ENCODE peak calls at places on chromosomes 6 and 20, in eight cellular contexts. One of them, this sample, is unnamed.

GRCh38 chr6:84224251-84224650 is 3.2 kb downstream of the CEP162 start:
- DNase-seq in body of pancreas: no peak
- DNase-seq in lower leg skin: no peak
- DNase-seq in psoas muscle: no peak
- DNase-seq in GM06990: no peak
- DNase-seq in endothelial cell of umbilical vein: no peak
- DNase-seq in GM13977: no peak
- DNase-seq in upper lobe of right lung: no peak
- DNase-seq in this sample: no peak

GRCh38 chr6:89301586-89302194 is 13.4 kb downstream of the GABRR2 start:
- DNase-seq in body of pancreas: no peak
- DNase-seq in upper lobe of right lung: no peak
- DNase-seq in GM13977: no peak
- DNase-seq in endothelial cell of umbilical vein: no peak
- DNase-seq in psoas muscle: no peak
- DNase-seq in lower leg skin: no peak
- DNase-seq in GM06990: no peak
- DNase-seq in this sample: no peak

GRCh38 chr6:9398794-9399373 is 963.5 kb upstream of the SLC35B3 start:
- DNase-seq in lower leg skin: no peak
- DNase-seq in upper lobe of right lung: no peak
- DNase-seq in endothelial cell of umbilical vein: no peak
- DNase-seq in psoas muscle: no peak
- DNase-seq in body of pancreas: no peak
- DNase-seq in GM13977: no peak
- DNase-seq in GM06990: no peak
- DNase-seq in this sample: no peak

GRCh38 chr6:32149932-32150920 is 1.5 kb downstream of the PRRT1 start:
- DNase-seq in lower leg skin: no peak
- DNase-seq in upper lobe of right lung: no peak
- DNase-seq in GM06990: no peak
- DNase-seq in GM13977: no peak
- DNase-seq in psoas muscle: no peak
- DNase-seq in endothelial cell of umbilical vein: no peak
- DNase-seq in body of pancreas: no peak
- DNase-seq in this sample: no peak

GRCh38 chr6:32415521-32416019 is 8.6 kb upstream of the BTNL2 start:
- DNase-seq in lower leg skin: peak
- DNase-seq in GM06990: no peak
- DNase-seq in psoas muscle: peak
- DNase-seq in endothelial cell of umbilical vein: peak
- DNase-seq in body of pancreas: peak
- DNase-seq in GM13977: peak
- DNase-seq in upper lobe of right lung: peak
- DNase-seq in this sample: peak

GRCh38 chr6:161134550-161135298 is 139.1 kb downstream of the AGPAT4 start:
- DNase-seq in lower leg skin: no peak
- DNase-seq in psoas muscle: no peak
- DNase-seq in GM13977: no peak
- DNase-seq in body of pancreas: no peak
- DNase-seq in upper lobe of right lung: no peak
- DNase-seq in GM06990: no peak
- DNase-seq in endothelial cell of umbilical vein: no peak
- DNase-seq in this sample: no peak

GRCh38 chr6:157317129-157317814 is 6.0 kb downstream of the TMEM242 start:
- DNase-seq in psoas muscle: peak
- DNase-seq in endothelial cell of umbilical vein: peak
- DNase-seq in body of pancreas: peak
- DNase-seq in lower leg skin: peak
- DNase-seq in GM06990: no peak
- DNase-seq in upper lobe of right lung: no peak
- DNase-seq in GM13977: no peak
- DNase-seq in this sample: no peak

GRCh38 chr6:6825986-6826901 is 237.7 kb downstream of the LY86 start:
- DNase-seq in GM13977: peak
- DNase-seq in psoas muscle: peak
- DNase-seq in lower leg skin: peak
- DNase-seq in GM06990: peak
- DNase-seq in endothelial cell of umbilical vein: peak
- DNase-seq in body of pancreas: peak
- DNase-seq in upper lobe of right lung: peak
- DNase-seq in this sample: peak

GRCh38 chr6:138817799-138818198 is 21.9 kb downstream of the ECT2L start:
- DNase-seq in upper lobe of right lung: peak
- DNase-seq in endothelial cell of umbilical vein: peak
- DNase-seq in GM13977: no peak
- DNase-seq in body of pancreas: peak
- DNase-seq in lower leg skin: no peak
- DNase-seq in GM06990: peak
- DNase-seq in psoas muscle: no peak
- DNase-seq in this sample: peak

GRCh38 chr6:55131616-55132015 is 42.7 kb upstream of the HCRTR2 start:
- DNase-seq in psoas muscle: no peak
- DNase-seq in GM06990: no peak
- DNase-seq in body of pancreas: no peak
- DNase-seq in GM13977: no peak
- DNase-seq in lower leg skin: no peak
- DNase-seq in endothelial cell of umbilical vein: no peak
- DNase-seq in upper lobe of right lung: no peak
- DNase-seq in this sample: no peak

GRCh38 chr6:18187701-18188100 is 32.5 kb downstream of the KDM1B start:
- DNase-seq in GM13977: no peak
- DNase-seq in GM06990: no peak
- DNase-seq in body of pancreas: no peak
- DNase-seq in psoas muscle: no peak
- DNase-seq in endothelial cell of umbilical vein: no peak
- DNase-seq in lower leg skin: no peak
- DNase-seq in upper lobe of right lung: no peak
- DNase-seq in this sample: no peak

GRCh38 chr20:38170914-38171300 is 5.8 kb upstream of the TGM2 start:
- DNase-seq in body of pancreas: no peak
- DNase-seq in GM06990: no peak
- DNase-seq in lower leg skin: no peak
- DNase-seq in endothelial cell of umbilical vein: no peak
- DNase-seq in GM13977: no peak
- DNase-seq in psoas muscle: no peak
- DNase-seq in upper lobe of right lung: peak
- DNase-seq in this sample: no peak

GRCh38 chr6:169045486-169045885 is 208.2 kb downstream of the THBS2 start:
- DNase-seq in body of pancreas: no peak
- DNase-seq in GM13977: no peak
- DNase-seq in lower leg skin: peak
- DNase-seq in psoas muscle: peak
- DNase-seq in endothelial cell of umbilical vein: no peak
- DNase-seq in GM06990: no peak
- DNase-seq in upper lobe of right lung: peak
- DNase-seq in this sample: no peak

GRCh38 chr6:42742116-42742894 is 3.6 kb downstream of the TBCC start:
- DNase-seq in psoas muscle: no peak
- DNase-seq in upper lobe of right lung: peak
- DNase-seq in endothelial cell of umbilical vein: peak
- DNase-seq in GM13977: no peak
- DNase-seq in body of pancreas: peak
- DNase-seq in lower leg skin: no peak
- DNase-seq in GM06990: peak
- DNase-seq in this sample: no peak

DNA sequence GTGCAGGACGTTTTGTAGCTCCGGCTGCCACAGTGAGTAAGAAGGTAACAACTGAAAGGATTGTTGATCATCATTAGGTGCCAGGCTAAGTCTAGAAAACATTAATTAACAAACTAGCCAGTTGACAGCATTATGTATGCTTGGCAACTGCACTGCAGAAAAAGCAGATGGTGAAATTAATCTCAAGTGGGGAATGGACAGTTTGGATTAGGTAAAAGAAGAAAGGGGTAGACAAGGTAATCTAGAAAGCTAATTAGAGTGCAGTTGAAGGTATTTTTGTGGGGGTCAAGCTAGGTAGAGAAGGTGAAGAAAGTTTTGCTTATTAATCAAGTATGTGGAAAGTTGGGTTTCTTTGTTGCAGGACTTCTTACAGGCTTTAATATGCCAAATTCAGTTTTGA is 69.7 kb upstream of the HINT3 start:
- DNase-seq in psoas muscle: no peak
- DNase-seq in upper lobe of right lung: no peak
- DNase-seq in GM06990: no peak
- DNase-seq in lower leg skin: no peak
- DNase-seq in body of pancreas: no peak
- DNase-seq in GM13977: no peak
- DNase-seq in endothelial cell of umbilical vein: no peak
- DNase-seq in this sample: no peak
- TF ChIP-seq CTCF in psoas muscle: no peak
- TF ChIP-seq CTCF in upper lobe of right lung: no peak
- TF ChIP-seq CTCF in GM06990: no peak
- TF ChIP-seq CTCF in lower leg skin: no peak
- TF ChIP-seq CTCF in body of pancreas: no peak
- TF ChIP-seq CTCF in GM13977: no peak
- TF ChIP-seq CTCF in endothelial cell of umbilical vein: no peak
- TF ChIP-seq CTCF in this sample: no peak

DNA sequence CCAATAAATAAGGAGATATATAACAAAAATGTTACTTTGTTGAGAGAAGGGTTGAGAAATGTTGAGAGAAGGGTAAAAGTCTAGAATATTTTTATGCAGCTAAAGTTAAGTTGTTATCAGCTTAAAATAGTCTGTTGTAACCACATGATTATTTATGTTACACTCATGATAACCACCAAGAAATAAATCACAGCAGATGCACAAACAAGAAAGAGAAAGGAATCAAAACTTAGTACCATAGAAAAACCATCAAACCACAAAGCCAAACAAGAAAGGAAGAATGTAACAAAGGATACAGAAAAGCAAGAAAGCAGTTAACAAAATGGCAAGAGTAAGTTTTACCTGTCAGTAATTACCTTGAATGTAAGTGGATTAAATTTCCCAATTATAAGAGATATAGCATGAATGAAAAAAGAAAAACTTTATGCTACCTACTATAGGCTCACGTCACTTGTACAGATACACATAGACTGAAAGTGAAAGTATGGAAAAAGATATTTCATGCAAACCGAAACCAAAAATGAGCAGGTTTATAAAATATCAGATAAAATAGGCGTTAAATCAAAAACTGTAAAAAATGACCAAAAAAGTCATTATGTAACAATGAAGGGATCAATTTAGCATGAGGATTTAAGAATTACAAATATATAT is 93.6 kb downstream of the STXBP5 start:
- DNase-seq in GM13977: no peak
- DNase-seq in upper lobe of right lung: no peak
- DNase-seq in endothelial cell of umbilical vein: no peak
- DNase-seq in lower leg skin: no peak
- DNase-seq in body of pancreas: no peak
- DNase-seq in GM06990: no peak
- DNase-seq in psoas muscle: no peak
- DNase-seq in this sample: no peak
- TF ChIP-seq CTCF in GM13977: no peak
- TF ChIP-seq CTCF in upper lobe of right lung: no peak
- TF ChIP-seq CTCF in endothelial cell of umbilical vein: no peak
- TF ChIP-seq CTCF in lower leg skin: no peak
- TF ChIP-seq CTCF in body of pancreas: no peak
- TF ChIP-seq CTCF in GM06990: no peak
- TF ChIP-seq CTCF in psoas muscle: no peak
- TF ChIP-seq CTCF in this sample: no peak

GRCh38 chr6:47308223-47308567 is 1.5 kb downstream of the TNFRSF21 start:
- DNase-seq in endothelial cell of umbilical vein: no peak
- DNase-seq in psoas muscle: no peak
- DNase-seq in GM13977: peak
- DNase-seq in body of pancreas: no peak
- DNase-seq in lower leg skin: no peak
- DNase-seq in GM06990: no peak
- DNase-seq in upper lobe of right lung: no peak
- DNase-seq in this sample: no peak

GRCh38 chr6:47309326-47310130 is at the start of gene TNFRSF21:
- DNase-seq in upper lobe of right lung: peak
- DNase-seq in body of pancreas: peak
- DNase-seq in GM06990: peak
- DNase-seq in lower leg skin: peak
- DNase-seq in psoas muscle: peak
- DNase-seq in GM13977: peak
- DNase-seq in endothelial cell of umbilical vein: peak
- DNase-seq in this sample: peak

GRCh38 chr6:47307362-47308222 is 2.1 kb downstream of the TNFRSF21 start:
- DNase-seq in lower leg skin: no peak
- DNase-seq in GM06990: no peak
- DNase-seq in psoas muscle: no peak
- DNase-seq in upper lobe of right lung: no peak
- DNase-seq in GM13977: no peak
- DNase-seq in endothelial cell of umbilical vein: peak
- DNase-seq in body of pancreas: no peak
- DNase-seq in this sample: no peak

GRCh38 chr6:47308674-47309325 is 905 bp downstream of the TNFRSF21 start:
- DNase-seq in upper lobe of right lung: peak
- DNase-seq in psoas muscle: peak
- DNase-seq in GM13977: peak
- DNase-seq in GM06990: peak
- DNase-seq in endothelial cell of umbilical vein: peak
- DNase-seq in body of pancreas: peak
- DNase-seq in lower leg skin: peak
- DNase-seq in this sample: no peak

DNA sequence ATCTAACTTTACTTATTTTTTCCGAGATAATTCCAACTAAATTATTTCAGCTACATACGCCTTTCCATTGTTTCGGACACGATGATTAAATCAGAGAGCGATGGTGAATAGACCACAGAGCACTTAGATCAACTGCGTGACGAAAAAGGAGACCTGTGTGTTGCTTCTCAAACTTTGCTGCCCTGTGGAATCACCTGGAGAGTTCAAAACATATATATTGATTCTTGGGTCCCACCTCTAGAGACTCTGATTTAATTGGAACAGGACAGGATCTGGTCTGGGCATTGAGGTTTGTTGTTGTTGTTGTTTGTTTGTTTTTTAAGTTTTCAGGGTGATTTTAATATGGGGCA is 401 bp upstream of the TNFRSF21 start:
- DNase-seq in psoas muscle: no peak
- DNase-seq in body of pancreas: no peak
- DNase-seq in lower leg skin: no peak
- DNase-seq in endothelial cell of umbilical vein: no peak
- DNase-seq in GM06990: no peak
- DNase-seq in GM13977: no peak
- DNase-seq in upper lobe of right lung: no peak
- DNase-seq in this sample: no peak
- TF ChIP-seq CTCF in psoas muscle: no peak
- TF ChIP-seq CTCF in body of pancreas: no peak
- TF ChIP-seq CTCF in lower leg skin: no peak
- TF ChIP-seq CTCF in endothelial cell of umbilical vein: no peak
- TF ChIP-seq CTCF in GM06990: no peak
- TF ChIP-seq CTCF in GM13977: no peak
- TF ChIP-seq CTCF in upper lobe of right lung: no peak
- TF ChIP-seq CTCF in this sample: no peak

DNA sequence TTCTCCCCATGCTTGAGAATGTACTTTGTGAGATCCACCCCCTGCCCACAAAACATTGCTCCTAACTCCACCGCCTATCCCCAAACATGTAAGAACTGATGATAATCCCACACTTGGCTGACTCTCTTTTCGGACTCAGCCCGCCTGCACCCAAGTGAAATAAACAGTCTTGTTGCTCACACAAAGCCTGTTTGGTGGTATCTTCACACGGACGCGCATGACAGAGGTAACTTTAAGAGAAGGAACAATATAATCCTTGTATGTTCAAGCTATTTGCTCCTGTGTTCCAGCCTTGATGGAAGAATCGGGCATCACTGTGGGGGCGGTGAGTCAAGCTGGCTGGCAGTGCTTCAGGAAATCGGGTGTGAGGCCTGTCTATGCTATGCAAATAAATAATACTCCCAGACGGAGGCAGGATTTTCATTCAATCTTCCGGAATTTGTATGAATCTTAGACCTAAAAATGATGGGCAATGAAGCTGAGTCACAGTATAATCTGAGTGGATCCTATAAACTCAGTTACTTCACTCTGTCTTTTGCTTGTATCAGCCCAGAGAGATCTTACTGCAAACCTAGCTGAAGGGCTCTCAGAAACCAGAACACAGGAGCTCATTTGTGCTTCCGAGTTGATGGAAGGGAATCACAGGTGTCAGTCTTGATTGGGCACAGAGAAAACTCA is 45.2 kb upstream of the NT5E start:
- DNase-seq in GM13977: no peak
- DNase-seq in psoas muscle: no peak
- DNase-seq in body of pancreas: peak
- DNase-seq in GM06990: no peak
- DNase-seq in endothelial cell of umbilical vein: peak
- DNase-seq in lower leg skin: no peak
- DNase-seq in upper lobe of right lung: no peak
- DNase-seq in this sample: no peak
- TF ChIP-seq CTCF in GM13977: no peak
- TF ChIP-seq CTCF in psoas muscle: no peak
- TF ChIP-seq CTCF in body of pancreas: no peak
- TF ChIP-seq CTCF in GM06990: no peak
- TF ChIP-seq CTCF in endothelial cell of umbilical vein: no peak
- TF ChIP-seq CTCF in lower leg skin: no peak
- TF ChIP-seq CTCF in upper lobe of right lung: no peak
- TF ChIP-seq CTCF in this sample: no peak